ENCODE peak calls at places on chromosomes 6 and 20, in eight cellular contexts. N, I, O, R, A, U, T and H are unnamed samples.

GRCh38 chr6:114272582-114272981 is 70.2 kb downstream of the HS3ST5 start:
- DNase-seq in A (no peak), T (no peak), N (no peak), U (no peak), R (no peak), I (no peak), O (no peak), H (no peak)

GRCh38 chr6:150026976-150027805 is 1.9 kb upstream of the RAET1L start:
- DNase-seq in O (no peak), I (no peak), A (no peak), R (no peak), U (no peak), T (no peak), N (no peak), H (no peak)

GRCh38 chr6:143579703-143580102 is 68.2 kb upstream of the FUCA2 start:
- DNase-seq in A (no peak), I (no peak), O (no peak), N (no peak), R (no peak), T (no peak), U (no peak), H (no peak)

GRCh38 chr20:33600414-33600813 is 61.7 kb upstream of the C20orf144 start:
- DNase-seq in O (no peak), A (no peak), N (no peak), I (no peak), T (no peak), R (no peak), U (no peak), H (no peak)

GRCh38 chr6:28969129-28969528 is 36.0 kb downstream of the ZNF311 start:
- DNase-seq in T (no peak), I (no peak), R (no peak), U (no peak), A (no peak), O (no peak), N (no peak), H (no peak)

GRCh38 chr6:98041072-98041471 is 758.1 kb upstream of the MMS22L start:
- DNase-seq in A (no peak), U (no peak), O (no peak), I (no peak), T (no peak), N (no peak), R (no peak), H (no peak)

GRCh38 chr6:39646751-39647420 is 78.3 kb downstream of the KIF6 start:
- DNase-seq in N (no peak), T (no peak), U (no peak), A (no peak), R (no peak), O (no peak), I (no peak), H (no peak)

GRCh38 chr6:131400054-131400781 is 172.8 kb upstream of the ARG1 start:
- DNase-seq in A (no peak), R (no peak), I (no peak), N (no peak), T (no peak), O (no peak), U (no peak), H (no peak)

GRCh38 chr6:12903246-12903645 is 186.7 kb downstream of the PHACTR1 start:
- DNase-seq in T (no peak), N (no peak), R (no peak), U (no peak), I (no peak), O (no peak), A (no peak), H (no peak)

GRCh38 chr6:14381225-14381887 is 263.8 kb downstream of the CD83 start:
- DNase-seq in N (no peak), U (no peak), O (no peak), A (no peak), R (no peak), T (no peak), I (no peak), H (no peak)

GRCh38 chr20:59482581-59483187 is 121.7 kb upstream of the PHACTR3 start:
- DNase-seq in I (no peak), N (no peak), T (no peak), R (no peak), A (no peak), O (no peak), U (no peak), H (no peak)